ENCODE peak calls at places on chromosomes 4 and X, in six cellular contexts. One of them, this sample, is unnamed. For H3K4me1, the result is how much of the 10 kb centered on the place peaks cover.

GRCh38 chr4:133287396-133287795 is 138.3 kb downstream of the PCDH10 start:
- DNase-seq in ovary: no peak
- DNase-seq in body of pancreas: no peak
- DNase-seq in heart left ventricle: no peak
- DNase-seq in GM12878: no peak
- DNase-seq in Peyer's patch: no peak
- DNase-seq in this sample: no peak

GRCh38 chrX:45428816-45429215 is 228.1 kb upstream of the DIPK2B start:
- DNase-seq in ovary: no peak
- DNase-seq in body of pancreas: no peak
- DNase-seq in heart left ventricle: no peak
- DNase-seq in GM12878: no peak
- DNase-seq in Peyer's patch: no peak
- DNase-seq in this sample: no peak

GRCh38 chr4:55993994-55994657 is 45.4 kb downstream of the CEP135 start:
- DNase-seq in ovary: no peak
- DNase-seq in body of pancreas: no peak
- DNase-seq in heart left ventricle: no peak
- DNase-seq in GM12878: peak
- DNase-seq in Peyer's patch: no peak
- DNase-seq in this sample: no peak

GRCh38 chr4:6724461-6725111 is 8.6 kb downstream of the BLOC1S4 start:
- DNase-seq in ovary: no peak
- DNase-seq in body of pancreas: peak
- DNase-seq in heart left ventricle: no peak
- DNase-seq in GM12878: no peak
- DNase-seq in Peyer's patch: no peak
- DNase-seq in this sample: no peak

GRCh38 chr4:118703118-118703517 is 17.9 kb downstream of the METTL14 start:
- DNase-seq in ovary: no peak
- DNase-seq in body of pancreas: no peak
- DNase-seq in heart left ventricle: no peak
- DNase-seq in GM12878: no peak
- DNase-seq in Peyer's patch: no peak
- DNase-seq in this sample: no peak

GRCh38 chr4:128031756-128032384 is 29.2 kb upstream of the LARP1B start:
- DNase-seq in ovary: no peak
- DNase-seq in body of pancreas: no peak
- DNase-seq in heart left ventricle: no peak
- DNase-seq in GM12878: no peak
- DNase-seq in Peyer's patch: no peak
- DNase-seq in this sample: no peak

GRCh38 chr4:54661686-54662085 is 3.9 kb downstream of the KIT start:
- DNase-seq in ovary: no peak
- DNase-seq in body of pancreas: no peak
- DNase-seq in heart left ventricle: no peak
- DNase-seq in GM12878: no peak
- DNase-seq in Peyer's patch: no peak
- DNase-seq in this sample: no peak

GRCh38 chrX:49165901-49166881 is 3.6 kb downstream of the MAGIX start:
- DNase-seq in ovary: peak
- DNase-seq in body of pancreas: peak
- DNase-seq in heart left ventricle: peak
- DNase-seq in GM12878: peak
- DNase-seq in Peyer's patch: peak
- DNase-seq in this sample: peak

DNA sequence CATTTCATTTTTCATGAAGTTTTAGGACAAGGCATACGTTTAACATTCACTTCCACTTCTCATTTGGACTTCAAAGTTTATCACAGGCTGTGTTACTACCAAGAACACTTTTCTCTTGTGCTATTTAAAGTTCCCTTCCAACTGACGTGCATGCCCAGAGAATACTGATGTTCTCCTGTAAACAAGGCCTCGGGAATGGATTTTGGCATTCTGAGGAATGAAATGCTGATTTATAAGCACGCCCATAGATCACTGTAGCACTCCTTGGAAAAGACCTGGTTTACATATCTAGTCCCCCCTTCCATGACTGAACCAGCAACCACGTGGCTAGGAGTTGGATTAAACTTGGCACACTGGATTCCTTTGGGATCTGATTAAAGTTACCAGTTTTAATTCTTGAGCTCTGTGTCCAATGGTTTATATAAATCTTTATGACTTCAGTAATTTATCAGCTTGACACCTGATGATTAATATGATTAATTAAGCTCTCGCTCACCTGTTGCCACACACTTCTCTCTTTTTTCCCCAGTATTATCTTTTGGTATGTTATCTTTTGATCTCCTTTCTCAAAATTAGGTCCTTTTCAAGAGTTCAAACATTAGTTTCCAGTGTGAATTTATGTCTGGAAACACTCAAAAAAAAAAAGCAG is 122.4 kb upstream of the HAND2 start:
- DNase-seq in ovary: no peak
- DNase-seq in body of pancreas: no peak
- DNase-seq in heart left ventricle: no peak
- DNase-seq in GM12878: no peak
- DNase-seq in Peyer's patch: no peak
- DNase-seq in this sample: peak
- TF ChIP-seq POLR2A in ovary: no peak
- TF ChIP-seq POLR2A in body of pancreas: no peak
- TF ChIP-seq POLR2A in heart left ventricle: no peak
- TF ChIP-seq POLR2A in GM12878: no peak
- TF ChIP-seq POLR2A in Peyer's patch: no peak
- TF ChIP-seq POLR2A in this sample: no peak

DNA sequence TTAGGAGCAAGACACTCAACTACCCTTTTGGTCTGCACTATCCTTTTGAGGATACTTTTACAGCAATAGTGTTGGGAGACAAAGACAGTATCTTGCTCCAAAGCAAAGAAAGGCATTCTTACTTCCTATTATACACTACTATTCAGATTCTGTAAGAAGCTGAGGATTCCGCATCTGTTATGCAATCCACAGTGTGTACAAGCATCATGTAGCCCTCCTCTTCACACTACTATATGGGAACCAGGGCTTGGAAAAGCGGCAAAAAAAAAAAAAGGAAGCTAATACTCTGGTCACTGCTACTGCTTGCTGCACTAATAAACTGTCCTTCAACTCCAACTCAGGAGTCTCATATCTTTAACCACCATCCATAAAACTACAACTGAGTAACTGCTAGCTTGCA is 59.1 kb downstream of the FBXW7 start:
- DNase-seq in ovary: no peak
- DNase-seq in body of pancreas: no peak
- DNase-seq in heart left ventricle: no peak
- DNase-seq in GM12878: no peak
- DNase-seq in Peyer's patch: no peak
- DNase-seq in this sample: no peak
- H3K4me1 ChIP-seq in ovary: under half
- H3K4me1 ChIP-seq in body of pancreas: under half
- H3K4me1 ChIP-seq in heart left ventricle: under half
- H3K4me1 ChIP-seq in GM12878: under half
- H3K4me1 ChIP-seq in Peyer's patch: under half
- H3K4me1 ChIP-seq in this sample: under half

DNA sequence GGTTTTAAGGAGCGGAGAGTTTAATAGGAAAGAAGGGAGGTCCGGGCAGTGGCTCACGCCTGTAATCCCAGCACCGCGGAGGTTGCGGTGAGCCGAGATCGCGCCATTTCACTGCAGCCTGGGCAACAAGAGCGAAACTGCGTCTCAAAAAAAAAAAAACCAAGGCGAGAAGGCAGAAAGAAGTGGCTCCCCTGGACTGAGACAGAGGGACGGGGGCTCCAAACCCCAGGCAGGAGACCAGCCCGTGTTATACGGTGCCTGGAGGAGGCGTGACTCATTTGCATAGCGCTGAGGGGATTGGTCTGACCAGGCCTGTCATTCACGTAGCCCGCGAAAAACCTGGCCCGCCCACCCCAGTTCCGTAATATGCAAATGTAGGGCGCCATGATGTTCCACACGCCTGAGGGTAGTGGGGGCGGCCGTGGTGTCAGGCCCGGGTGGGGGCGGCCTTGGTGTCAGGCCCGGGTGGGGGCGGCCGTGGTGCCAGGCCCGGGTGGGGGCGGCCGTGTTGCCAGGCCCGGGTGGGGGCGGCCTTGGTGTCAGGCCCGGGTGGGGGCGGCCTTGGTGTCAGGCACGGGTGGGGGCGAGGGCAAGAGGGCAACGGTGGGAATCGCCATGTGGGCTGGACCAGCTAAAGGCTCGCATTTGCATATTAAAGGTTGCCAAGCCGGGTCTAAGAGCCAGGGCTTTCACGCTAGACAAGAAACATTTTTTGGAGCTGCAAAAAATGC is 2.1 kb downstream of the PLCXD1 start:
- DNase-seq in ovary: peak
- DNase-seq in body of pancreas: peak
- DNase-seq in heart left ventricle: peak
- DNase-seq in GM12878: peak
- DNase-seq in Peyer's patch: peak
- DNase-seq in this sample: peak
- TF ChIP-seq POLR2A in ovary: no peak
- TF ChIP-seq POLR2A in body of pancreas: no peak
- TF ChIP-seq POLR2A in heart left ventricle: no peak
- TF ChIP-seq POLR2A in GM12878: peak
- TF ChIP-seq POLR2A in Peyer's patch: no peak
- TF ChIP-seq POLR2A in this sample: no peak

DNA sequence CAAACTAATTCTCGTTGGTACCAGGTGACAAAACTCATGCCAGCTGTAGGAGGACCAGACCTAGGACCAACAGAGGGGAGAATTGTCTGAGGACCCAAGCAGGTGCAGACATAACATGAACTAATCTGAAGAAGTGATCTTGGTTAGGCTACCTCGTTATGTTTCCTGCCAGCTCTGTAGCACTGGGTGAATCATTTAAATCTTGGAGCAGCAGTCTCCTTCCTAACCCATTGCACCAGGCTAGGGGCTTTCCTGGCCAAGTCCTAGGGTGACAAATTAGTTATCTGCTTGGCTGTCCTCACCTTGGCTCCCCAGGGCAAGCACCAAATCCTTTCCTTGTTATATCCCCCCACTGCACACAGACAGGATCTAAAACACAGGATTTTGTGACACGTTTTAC is 87.7 kb downstream of the WWC2 start:
- DNase-seq in ovary: no peak
- DNase-seq in body of pancreas: no peak
- DNase-seq in heart left ventricle: no peak
- DNase-seq in GM12878: no peak
- DNase-seq in Peyer's patch: no peak
- DNase-seq in this sample: no peak
- H3K4me1 ChIP-seq in ovary: under half
- H3K4me1 ChIP-seq in body of pancreas: under half
- H3K4me1 ChIP-seq in heart left ventricle: under half
- H3K4me1 ChIP-seq in GM12878: under half
- H3K4me1 ChIP-seq in Peyer's patch: under half
- H3K4me1 ChIP-seq in this sample: under half